ENCODE peak calls at places on chromosomes 16 and 17, in ten cellular contexts. One of them, this sample, is unnamed. For H3K4me1, the result is how much of the 10 kb centered on the place peaks cover.

GRCh38 chr16:49528035-49528434 is 154.4 kb downstream of the C16orf78 start:
- DNase-seq in stomach: no peak
- DNase-seq in ovary: no peak
- DNase-seq in right lobe of liver: no peak
- DNase-seq in heart left ventricle: no peak
- DNase-seq in body of pancreas: no peak
- DNase-seq in A549: no peak
- DNase-seq in IMR-90: no peak
- DNase-seq in transverse colon: no peak
- DNase-seq in Peyer's patch: no peak
- DNase-seq in this sample: no peak

GRCh38 chr16:65570261-65570660 is 448.4 kb upstream of the CDH11 start:
- DNase-seq in Peyer's patch: no peak
- DNase-seq in ovary: no peak
- DNase-seq in body of pancreas: no peak
- DNase-seq in IMR-90: no peak
- DNase-seq in heart left ventricle: no peak
- DNase-seq in stomach: no peak
- DNase-seq in right lobe of liver: no peak
- DNase-seq in transverse colon: no peak
- DNase-seq in A549: no peak
- DNase-seq in this sample: no peak

GRCh38 chr16:19745286-19746018 is 27.4 kb downstream of the IQCK start:
- DNase-seq in right lobe of liver: no peak
- DNase-seq in transverse colon: no peak
- DNase-seq in body of pancreas: no peak
- DNase-seq in Peyer's patch: no peak
- DNase-seq in heart left ventricle: no peak
- DNase-seq in ovary: no peak
- DNase-seq in A549: no peak
- DNase-seq in stomach: no peak
- DNase-seq in IMR-90: peak
- DNase-seq in this sample: no peak

GRCh38 chr17:13029340-13029739 is 11.5 kb upstream of the ELAC2 start:
- DNase-seq in right lobe of liver: no peak
- DNase-seq in A549: no peak
- DNase-seq in transverse colon: no peak
- DNase-seq in stomach: no peak
- DNase-seq in IMR-90: no peak
- DNase-seq in Peyer's patch: no peak
- DNase-seq in heart left ventricle: no peak
- DNase-seq in body of pancreas: no peak
- DNase-seq in ovary: no peak
- DNase-seq in this sample: no peak

GRCh38 chr17:15398736-15399331 is 57.4 kb upstream of the TEKT3 start:
- DNase-seq in stomach: no peak
- DNase-seq in transverse colon: no peak
- DNase-seq in body of pancreas: no peak
- DNase-seq in Peyer's patch: no peak
- DNase-seq in IMR-90: peak
- DNase-seq in A549: peak
- DNase-seq in ovary: no peak
- DNase-seq in right lobe of liver: no peak
- DNase-seq in heart left ventricle: no peak
- DNase-seq in this sample: no peak

GRCh38 chr16:72092832-72093447 is 480 bp downstream of the TXNL4B start:
- DNase-seq in A549: peak
- DNase-seq in body of pancreas: no peak
- DNase-seq in right lobe of liver: no peak
- DNase-seq in transverse colon: no peak
- DNase-seq in Peyer's patch: no peak
- DNase-seq in ovary: no peak
- DNase-seq in heart left ventricle: no peak
- DNase-seq in stomach: no peak
- DNase-seq in IMR-90: peak
- DNase-seq in this sample: no peak

GRCh38 chr16:23528635-23529016 is 18.3 kb upstream of the GGA2 start:
- DNase-seq in Peyer's patch: no peak
- DNase-seq in stomach: no peak
- DNase-seq in A549: no peak
- DNase-seq in transverse colon: no peak
- DNase-seq in body of pancreas: no peak
- DNase-seq in ovary: no peak
- DNase-seq in right lobe of liver: no peak
- DNase-seq in IMR-90: no peak
- DNase-seq in heart left ventricle: no peak
- DNase-seq in this sample: no peak

GRCh38 chr16:5502467-5502869 is 404.9 kb upstream of the EEF2KMT start:
- DNase-seq in heart left ventricle: no peak
- DNase-seq in ovary: no peak
- DNase-seq in right lobe of liver: no peak
- DNase-seq in IMR-90: no peak
- DNase-seq in stomach: no peak
- DNase-seq in transverse colon: peak
- DNase-seq in Peyer's patch: no peak
- DNase-seq in A549: peak
- DNase-seq in body of pancreas: no peak
- DNase-seq in this sample: no peak

DNA sequence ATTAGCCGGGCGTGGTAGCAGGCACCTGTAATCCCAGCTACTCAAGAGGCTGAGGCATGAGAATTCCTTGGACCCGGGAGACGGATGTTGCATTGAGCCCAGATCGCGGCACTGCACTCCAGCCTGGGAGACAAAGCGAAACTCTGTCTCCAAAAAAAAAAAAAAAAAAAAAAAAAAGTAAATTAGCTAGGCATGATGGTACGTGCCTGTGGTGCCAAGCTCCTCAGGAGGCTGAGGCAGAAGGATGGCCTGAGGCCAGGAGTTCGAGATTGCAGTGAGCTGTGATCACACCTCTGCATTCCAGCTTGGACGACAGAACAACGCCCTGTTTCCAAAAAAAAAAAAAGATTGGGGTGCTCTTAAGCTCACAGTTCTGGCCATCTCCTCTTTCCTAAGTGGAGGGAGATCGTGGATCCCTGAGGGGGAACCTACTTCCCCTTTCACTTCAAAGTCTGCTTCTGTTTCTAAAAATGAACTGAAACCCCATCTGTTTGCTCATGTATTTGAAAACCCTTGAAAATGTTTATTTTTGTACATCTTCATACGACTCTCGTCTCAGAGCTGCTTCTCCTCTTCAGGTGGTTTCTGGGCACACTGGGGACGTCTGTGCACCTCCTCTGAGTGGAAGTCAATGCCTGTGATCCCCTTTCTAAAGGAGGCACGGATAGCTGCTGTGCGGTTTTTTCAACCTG is 138.7 kb downstream of the PRKCA start:
- DNase-seq in IMR-90: no peak
- DNase-seq in ovary: no peak
- DNase-seq in Peyer's patch: no peak
- DNase-seq in transverse colon: no peak
- DNase-seq in stomach: no peak
- DNase-seq in right lobe of liver: no peak
- DNase-seq in A549: no peak
- DNase-seq in heart left ventricle: no peak
- DNase-seq in body of pancreas: no peak
- DNase-seq in this sample: no peak
- H3K4me1 ChIP-seq in IMR-90: under half
- H3K4me1 ChIP-seq in ovary: under half
- H3K4me1 ChIP-seq in Peyer's patch: under half
- H3K4me1 ChIP-seq in transverse colon: under half
- H3K4me1 ChIP-seq in stomach: under half
- H3K4me1 ChIP-seq in right lobe of liver: under half
- H3K4me1 ChIP-seq in A549: under half
- H3K4me1 ChIP-seq in heart left ventricle: under half
- H3K4me1 ChIP-seq in body of pancreas: under half
- H3K4me1 ChIP-seq in this sample: under half

GRCh38 chr16:54538241-54538640 is 251.7 kb upstream of the IRX3 start:
- DNase-seq in stomach: no peak
- DNase-seq in IMR-90: no peak
- DNase-seq in transverse colon: no peak
- DNase-seq in A549: no peak
- DNase-seq in Peyer's patch: no peak
- DNase-seq in right lobe of liver: no peak
- DNase-seq in body of pancreas: no peak
- DNase-seq in heart left ventricle: no peak
- DNase-seq in ovary: no peak
- DNase-seq in this sample: no peak
- TF ChIP-seq POLR2A in stomach: no peak
- TF ChIP-seq POLR2A in IMR-90: no peak
- TF ChIP-seq POLR2A in transverse colon: no peak
- TF ChIP-seq POLR2A in A549: no peak
- TF ChIP-seq POLR2A in Peyer's patch: no peak
- TF ChIP-seq POLR2A in right lobe of liver: no peak
- TF ChIP-seq POLR2A in body of pancreas: no peak
- TF ChIP-seq POLR2A in heart left ventricle: no peak
- TF ChIP-seq POLR2A in ovary: no peak
- TF ChIP-seq POLR2A in this sample: no peak

GRCh38 chr17:8956521-8956920 is 9.0 kb downstream of the PIK3R5 start:
- DNase-seq in heart left ventricle: no peak
- DNase-seq in A549: no peak
- DNase-seq in Peyer's patch: no peak
- DNase-seq in stomach: no peak
- DNase-seq in right lobe of liver: no peak
- DNase-seq in IMR-90: no peak
- DNase-seq in transverse colon: no peak
- DNase-seq in body of pancreas: no peak
- DNase-seq in ovary: no peak
- DNase-seq in this sample: no peak

GRCh38 chr17:8955021-8955420 is 10.5 kb downstream of the PIK3R5 start:
- DNase-seq in IMR-90: no peak
- DNase-seq in heart left ventricle: no peak
- DNase-seq in transverse colon: no peak
- DNase-seq in body of pancreas: no peak
- DNase-seq in A549: no peak
- DNase-seq in Peyer's patch: no peak
- DNase-seq in stomach: no peak
- DNase-seq in ovary: no peak
- DNase-seq in right lobe of liver: no peak
- DNase-seq in this sample: no peak

GRCh38 chr17:8955560-8955959 is 9.9 kb downstream of the PIK3R5 start:
- DNase-seq in ovary: no peak
- DNase-seq in body of pancreas: no peak
- DNase-seq in IMR-90: no peak
- DNase-seq in stomach: no peak
- DNase-seq in A549: no peak
- DNase-seq in transverse colon: no peak
- DNase-seq in right lobe of liver: no peak
- DNase-seq in Peyer's patch: no peak
- DNase-seq in heart left ventricle: peak
- DNase-seq in this sample: no peak

GRCh38 chr17:8959312-8959918 is 6.1 kb downstream of the PIK3R5 start:
- DNase-seq in stomach: no peak
- DNase-seq in Peyer's patch: no peak
- DNase-seq in A549: no peak
- DNase-seq in IMR-90: no peak
- DNase-seq in right lobe of liver: no peak
- DNase-seq in body of pancreas: no peak
- DNase-seq in heart left ventricle: no peak
- DNase-seq in transverse colon: no peak
- DNase-seq in ovary: no peak
- DNase-seq in this sample: no peak

DNA sequence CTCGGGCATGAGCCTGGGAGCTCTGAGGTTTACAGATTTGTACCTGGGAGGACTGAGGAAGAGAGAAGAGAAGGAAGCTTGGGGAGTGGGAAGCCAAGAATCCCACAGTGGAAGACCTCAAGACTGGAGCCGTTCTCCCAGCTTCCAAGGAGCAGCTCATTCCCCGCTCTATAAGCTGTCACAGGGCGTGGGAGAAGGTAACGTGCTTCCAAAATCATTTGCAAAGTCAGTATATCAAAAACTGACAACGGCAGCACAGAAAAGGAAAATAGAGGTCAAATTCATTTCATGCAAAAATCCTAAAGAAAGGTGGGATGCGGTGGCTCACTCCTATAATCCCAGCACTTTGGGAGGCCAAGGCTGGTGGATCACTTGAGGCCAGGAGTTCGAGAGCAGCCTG is 7.8 kb downstream of the PIK3R5 start:
- DNase-seq in stomach: no peak
- DNase-seq in Peyer's patch: no peak
- DNase-seq in heart left ventricle: no peak
- DNase-seq in IMR-90: no peak
- DNase-seq in right lobe of liver: no peak
- DNase-seq in A549: no peak
- DNase-seq in body of pancreas: no peak
- DNase-seq in ovary: no peak
- DNase-seq in transverse colon: no peak
- DNase-seq in this sample: no peak
- H3K4me1 ChIP-seq in stomach: under half
- H3K4me1 ChIP-seq in Peyer's patch: under half
- H3K4me1 ChIP-seq in heart left ventricle: under half
- H3K4me1 ChIP-seq in IMR-90: under half
- H3K4me1 ChIP-seq in right lobe of liver: under half
- H3K4me1 ChIP-seq in A549: under half
- H3K4me1 ChIP-seq in body of pancreas: under half
- H3K4me1 ChIP-seq in ovary: under half
- H3K4me1 ChIP-seq in transverse colon: under half
- H3K4me1 ChIP-seq in this sample: under half

GRCh38 chr16:1311212-1311737 is 1.8 kb downstream of the UBE2I start:
- DNase-seq in transverse colon: no peak
- DNase-seq in ovary: no peak
- DNase-seq in body of pancreas: no peak
- DNase-seq in Peyer's patch: no peak
- DNase-seq in heart left ventricle: no peak
- DNase-seq in right lobe of liver: no peak
- DNase-seq in stomach: no peak
- DNase-seq in A549: no peak
- DNase-seq in IMR-90: no peak
- DNase-seq in this sample: no peak

GRCh38 chr16:1308977-1309885 is at the start of gene UBE2I:
- DNase-seq in Peyer's patch: peak
- DNase-seq in ovary: peak
- DNase-seq in heart left ventricle: peak
- DNase-seq in right lobe of liver: peak
- DNase-seq in stomach: peak
- DNase-seq in A549: peak
- DNase-seq in body of pancreas: peak
- DNase-seq in transverse colon: peak
- DNase-seq in IMR-90: peak
- DNase-seq in this sample: peak

GRCh38 chr16:1311738-1312458 is 2.5 kb downstream of the UBE2I start:
- DNase-seq in heart left ventricle: peak
- DNase-seq in stomach: no peak
- DNase-seq in ovary: peak
- DNase-seq in IMR-90: peak
- DNase-seq in Peyer's patch: no peak
- DNase-seq in A549: no peak
- DNase-seq in transverse colon: no peak
- DNase-seq in body of pancreas: no peak
- DNase-seq in right lobe of liver: no peak
- DNase-seq in this sample: no peak

GRCh38 chr16:1310832-1311200 is 1.4 kb downstream of the UBE2I start:
- DNase-seq in right lobe of liver: no peak
- DNase-seq in IMR-90: no peak
- DNase-seq in body of pancreas: no peak
- DNase-seq in transverse colon: no peak
- DNase-seq in Peyer's patch: no peak
- DNase-seq in stomach: peak
- DNase-seq in ovary: no peak
- DNase-seq in heart left ventricle: no peak
- DNase-seq in A549: no peak
- DNase-seq in this sample: no peak

DNA sequence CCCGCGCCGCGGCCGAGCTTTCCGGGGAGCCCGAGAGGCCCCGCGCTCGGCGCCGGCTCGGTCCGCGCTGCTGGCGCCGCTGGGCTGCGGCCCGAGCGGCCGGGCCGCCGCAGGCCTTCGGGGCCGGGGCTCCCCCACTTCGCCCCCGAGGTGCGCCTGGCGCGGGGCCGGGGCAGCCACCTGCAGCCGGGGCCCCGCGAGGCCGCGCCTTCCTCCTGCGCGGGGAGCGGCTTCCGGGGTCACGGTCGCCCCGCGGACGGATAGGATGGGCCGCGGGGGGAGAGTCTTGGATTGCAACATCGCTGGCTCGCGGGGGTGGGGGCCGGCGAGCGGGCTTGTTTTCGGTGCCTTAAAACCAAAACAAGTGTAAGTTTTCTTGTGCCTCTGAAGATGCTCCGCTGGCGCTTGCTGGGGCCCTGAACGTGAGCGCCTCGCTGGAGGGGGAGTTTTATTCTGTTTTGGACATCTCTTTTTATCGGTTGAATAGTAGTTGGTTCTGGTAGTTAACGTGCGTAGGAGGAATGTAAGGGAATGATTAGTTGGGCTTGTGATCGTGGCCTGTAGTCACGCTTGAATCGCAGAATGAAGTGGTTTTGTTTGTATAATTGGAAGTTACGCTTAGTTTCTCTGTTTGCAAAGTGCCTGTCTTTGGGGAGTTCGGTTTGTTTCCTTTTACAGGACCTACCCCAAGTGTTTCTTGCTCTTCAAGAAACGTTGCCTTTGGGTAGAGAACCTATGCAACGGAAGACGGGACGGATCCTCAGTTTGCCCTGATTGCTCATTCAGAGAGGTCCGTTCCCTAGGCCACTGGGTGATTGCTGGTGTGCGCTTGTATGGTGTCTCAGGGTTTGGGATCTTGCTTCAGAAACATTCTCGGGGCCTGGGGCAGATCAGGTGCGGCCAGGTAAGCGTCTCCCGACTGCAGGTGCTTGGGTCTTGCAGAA is 724 bp downstream of the UBE2I start:
- DNase-seq in heart left ventricle: peak
- DNase-seq in transverse colon: peak
- DNase-seq in right lobe of liver: peak
- DNase-seq in IMR-90: peak
- DNase-seq in Peyer's patch: peak
- DNase-seq in body of pancreas: peak
- DNase-seq in A549: no peak
- DNase-seq in stomach: peak
- DNase-seq in ovary: peak
- DNase-seq in this sample: no peak
- TF ChIP-seq POLR2A in heart left ventricle: no peak
- TF ChIP-seq POLR2A in transverse colon: no peak
- TF ChIP-seq POLR2A in right lobe of liver: no peak
- TF ChIP-seq POLR2A in IMR-90: no peak
- TF ChIP-seq POLR2A in Peyer's patch: no peak
- TF ChIP-seq POLR2A in body of pancreas: no peak
- TF ChIP-seq POLR2A in A549: no peak
- TF ChIP-seq POLR2A in stomach: no peak
- TF ChIP-seq POLR2A in ovary: no peak
- TF ChIP-seq POLR2A in this sample: no peak